ENCODE peak calls at places on chromosomes 13 and 19, in six cellular contexts. One of them, this sample, is unnamed.

GRCh38 chr19:46221981-46222610 is 7.4 kb upstream of the IGFL1 start:
- DNase-seq in retina: no peak
- DNase-seq in ureter: peak; percentile 66
- DNase-seq in progenitor cell of endocrine pancreas: no peak
- DNase-seq in stimulated activated CD8-positive, alpha-beta memory T cell treated with anti-CD3 and anti-CD28 coated beads, Interleukin-4, amount 100 ng/mL, for 24 hours: no peak
- DNase-seq in type B pancreatic cell: no peak
- DNase-seq in this sample: peak; percentile 43

GRCh38 chr19:16112778-16113177 is 1.1 kb downstream of the RAB8A start:
- DNase-seq in retina: no peak
- DNase-seq in ureter: no peak
- DNase-seq in progenitor cell of endocrine pancreas: no peak
- DNase-seq in stimulated activated CD8-positive, alpha-beta memory T cell treated with anti-CD3 and anti-CD28 coated beads, Interleukin-4, amount 100 ng/mL, for 24 hours: no peak
- DNase-seq in type B pancreatic cell: no peak
- DNase-seq in this sample: no peak

GRCh38 chr13:113458218-113459065 is 5.2 kb upstream of the ADPRHL1 start:
- DNase-seq in retina: peak; percentile 45
- DNase-seq in ureter: no peak
- DNase-seq in progenitor cell of endocrine pancreas: no peak
- DNase-seq in stimulated activated CD8-positive, alpha-beta memory T cell treated with anti-CD3 and anti-CD28 coated beads, Interleukin-4, amount 100 ng/mL, for 24 hours: no peak
- DNase-seq in type B pancreatic cell: no peak
- DNase-seq in this sample: peak; percentile 65

GRCh38 chr19:17706750-17707181 is 12.5 kb upstream of the MAP1S start:
- DNase-seq in retina: peak; percentile 61
- DNase-seq in ureter: no peak
- DNase-seq in progenitor cell of endocrine pancreas: no peak
- DNase-seq in stimulated activated CD8-positive, alpha-beta memory T cell treated with anti-CD3 and anti-CD28 coated beads, Interleukin-4, amount 100 ng/mL, for 24 hours: no peak
- DNase-seq in type B pancreatic cell: no peak
- DNase-seq in this sample: peak; percentile 77

GRCh38 chr13:41065098-41065497 is 3.8 kb downstream of the WBP4 start:
- DNase-seq in retina: no peak
- DNase-seq in ureter: no peak
- DNase-seq in progenitor cell of endocrine pancreas: no peak
- DNase-seq in stimulated activated CD8-positive, alpha-beta memory T cell treated with anti-CD3 and anti-CD28 coated beads, Interleukin-4, amount 100 ng/mL, for 24 hours: no peak
- DNase-seq in type B pancreatic cell: no peak
- DNase-seq in this sample: no peak

GRCh38 chr19:17103177-17103576 is 27.6 kb downstream of the MYO9B start:
- DNase-seq in retina: no peak
- DNase-seq in ureter: no peak
- DNase-seq in progenitor cell of endocrine pancreas: no peak
- DNase-seq in stimulated activated CD8-positive, alpha-beta memory T cell treated with anti-CD3 and anti-CD28 coated beads, Interleukin-4, amount 100 ng/mL, for 24 hours: no peak
- DNase-seq in type B pancreatic cell: no peak
- DNase-seq in this sample: peak; percentile 38

GRCh38 chr13:32045963-32046785 is 14.6 kb downstream of the FRY start:
- DNase-seq in retina: no peak
- DNase-seq in ureter: no peak
- DNase-seq in progenitor cell of endocrine pancreas: no peak
- DNase-seq in stimulated activated CD8-positive, alpha-beta memory T cell treated with anti-CD3 and anti-CD28 coated beads, Interleukin-4, amount 100 ng/mL, for 24 hours: no peak
- DNase-seq in type B pancreatic cell: no peak
- DNase-seq in this sample: peak; percentile 50

GRCh38 chr13:58300224-58300623 is 668.7 kb downstream of the PCDH17 start:
- DNase-seq in retina: no peak
- DNase-seq in ureter: no peak
- DNase-seq in progenitor cell of endocrine pancreas: no peak
- DNase-seq in stimulated activated CD8-positive, alpha-beta memory T cell treated with anti-CD3 and anti-CD28 coated beads, Interleukin-4, amount 100 ng/mL, for 24 hours: no peak
- DNase-seq in type B pancreatic cell: no peak
- DNase-seq in this sample: no peak

GRCh38 chr19:10505583-10506229 is 2.5 kb upstream of the KEAP1 start:
- DNase-seq in retina: peak; percentile 63
- DNase-seq in ureter: peak; percentile 76
- DNase-seq in progenitor cell of endocrine pancreas: peak; percentile 55
- DNase-seq in stimulated activated CD8-positive, alpha-beta memory T cell treated with anti-CD3 and anti-CD28 coated beads, Interleukin-4, amount 100 ng/mL, for 24 hours: peak; percentile 76
- DNase-seq in type B pancreatic cell: peak; percentile 77
- DNase-seq in this sample: peak; percentile 83

GRCh38 chr19:13652810-13653590 is 111.3 kb upstream of the MRI1 start:
- DNase-seq in retina: no peak
- DNase-seq in ureter: no peak
- DNase-seq in progenitor cell of endocrine pancreas: no peak
- DNase-seq in stimulated activated CD8-positive, alpha-beta memory T cell treated with anti-CD3 and anti-CD28 coated beads, Interleukin-4, amount 100 ng/mL, for 24 hours: no peak
- DNase-seq in type B pancreatic cell: no peak
- DNase-seq in this sample: no peak

GRCh38 chr19:12720851-12721655 is 2.7 kb downstream of the TNPO2 start:
- DNase-seq in retina: peak; percentile 59
- DNase-seq in ureter: no peak
- DNase-seq in progenitor cell of endocrine pancreas: no peak
- DNase-seq in stimulated activated CD8-positive, alpha-beta memory T cell treated with anti-CD3 and anti-CD28 coated beads, Interleukin-4, amount 100 ng/mL, for 24 hours: no peak
- DNase-seq in type B pancreatic cell: no peak
- DNase-seq in this sample: peak; percentile 45

GRCh38 chr13:35496011-35496410 is 19.5 kb upstream of the MAB21L1 start:
- DNase-seq in retina: no peak
- DNase-seq in ureter: no peak
- DNase-seq in progenitor cell of endocrine pancreas: no peak
- DNase-seq in stimulated activated CD8-positive, alpha-beta memory T cell treated with anti-CD3 and anti-CD28 coated beads, Interleukin-4, amount 100 ng/mL, for 24 hours: no peak
- DNase-seq in type B pancreatic cell: no peak
- DNase-seq in this sample: no peak

GRCh38 chr19:40642757-40643325 is 41.7 kb downstream of the LTBP4 start:
- DNase-seq in retina: no peak
- DNase-seq in ureter: no peak
- DNase-seq in progenitor cell of endocrine pancreas: no peak
- DNase-seq in stimulated activated CD8-positive, alpha-beta memory T cell treated with anti-CD3 and anti-CD28 coated beads, Interleukin-4, amount 100 ng/mL, for 24 hours: no peak
- DNase-seq in type B pancreatic cell: no peak
- DNase-seq in this sample: peak; percentile 21

GRCh38 chr13:93797463-93797862 is 570.9 kb downstream of the GPC6 start:
- DNase-seq in retina: no peak
- DNase-seq in ureter: no peak
- DNase-seq in progenitor cell of endocrine pancreas: no peak
- DNase-seq in stimulated activated CD8-positive, alpha-beta memory T cell treated with anti-CD3 and anti-CD28 coated beads, Interleukin-4, amount 100 ng/mL, for 24 hours: no peak
- DNase-seq in type B pancreatic cell: no peak
- DNase-seq in this sample: no peak

GRCh38 chr19:13022859-13023636 is 27.8 kb downstream of the NFIX start:
- DNase-seq in retina: peak; percentile 65
- DNase-seq in ureter: peak; percentile 89
- DNase-seq in progenitor cell of endocrine pancreas: no peak
- DNase-seq in stimulated activated CD8-positive, alpha-beta memory T cell treated with anti-CD3 and anti-CD28 coated beads, Interleukin-4, amount 100 ng/mL, for 24 hours: no peak
- DNase-seq in type B pancreatic cell: no peak
- DNase-seq in this sample: peak; percentile 71

GRCh38 chr19:47176627-47177090 is 46.0 kb downstream of the SAE1 start:
- DNase-seq in retina: no peak
- DNase-seq in ureter: no peak
- DNase-seq in progenitor cell of endocrine pancreas: no peak
- DNase-seq in stimulated activated CD8-positive, alpha-beta memory T cell treated with anti-CD3 and anti-CD28 coated beads, Interleukin-4, amount 100 ng/mL, for 24 hours: no peak
- DNase-seq in type B pancreatic cell: no peak
- DNase-seq in this sample: peak; percentile 29